ENCODE peak calls at places on chromosomes 2 and 18, in nine cellular contexts. H, A, E, J, D, I, X, C and K are unnamed samples.

GRCh38 chr2:20594957-20595356 is 55.9 kb downstream of the HS1BP3 start:
- DNase-seq in X (no peak), H (no peak), D (no peak), E (peak; percentile 40), C (no peak), A (no peak), J (no peak), I (no peak), K (no peak)

GRCh38 chr18:35515460-35516130 is 17.8 kb upstream of the INO80C start:
- DNase-seq in I (no peak), H (no peak), E (no peak), A (no peak), C (no peak), J (no peak), X (no peak), D (no peak), K (no peak)

GRCh38 chr2:28437918-28438317 is 45.3 kb downstream of the FOSL2 start:
- DNase-seq in I (no peak), X (no peak), D (no peak), J (no peak), E (no peak), H (no peak), A (no peak), C (no peak), K (no peak)

GRCh38 chr18:5546660-5547059 is 2.9 kb upstream of the EPB41L3 start:
- DNase-seq in D (peak; percentile 19), I (peak; percentile 84), A (peak; percentile 76), E (no peak), J (peak; percentile 72), X (no peak), C (peak; percentile 49), H (no peak), K (peak; percentile 58)

GRCh38 chr2:10300328-10300920 is 2.3 kb upstream of the HPCAL1 start:
- DNase-seq in E (no peak), C (no peak), H (no peak), J (no peak), D (no peak), I (no peak), X (no peak), A (no peak), K (no peak)

GRCh38 chr2:1268034-1268433 is 145.2 kb upstream of the TPO start:
- DNase-seq in J (no peak), X (no peak), A (no peak), E (no peak), I (no peak), C (no peak), D (no peak), H (no peak), K (no peak)

GRCh38 chr18:11859282-11859797 is 8.1 kb downstream of the CHMP1B start:
- DNase-seq in J (no peak), C (no peak), E (no peak), D (no peak), H (no peak), X (no peak), I (no peak), A (no peak), K (no peak)

GRCh38 chr2:217467331-217467730 is 535.5 kb downstream of the TNS1 start:
- DNase-seq in A (no peak), H (no peak), J (no peak), E (no peak), I (peak; percentile 7), C (peak; percentile 35), D (no peak), X (no peak), K (no peak)

GRCh38 chr2:200741468-200742202 is 70.1 kb upstream of the BZW1 start:
- DNase-seq in I (no peak), D (peak; percentile 66), A (no peak), E (peak; percentile 63), C (no peak), X (no peak), J (no peak), H (peak; percentile 66), K (no peak)

GRCh38 chr2:127592761-127593227 is 53.2 kb upstream of the GPR17 start:
- DNase-seq in H (no peak), J (no peak), D (no peak), X (no peak), E (peak; percentile 53), C (peak; percentile 11), A (no peak), I (no peak), K (no peak)

GRCh38 chr2:675982-676646 is 1.1 kb downstream of the TMEM18 start:
- DNase-seq in X (peak; percentile 19), D (peak; percentile 51), H (peak; percentile 46), C (peak; percentile 61), A (peak; percentile 88), I (peak; percentile 83), E (peak; percentile 68), J (peak; percentile 86), K (peak; percentile 88)

GRCh38 chr2:204971219-204971907 is 426.1 kb downstream of the PARD3B start:
- DNase-seq in C (no peak), H (no peak), D (no peak), A (no peak), X (no peak), E (no peak), J (no peak), I (no peak), K (no peak)

GRCh38 chr2:128427356-128427755 is 108.7 kb upstream of the HS6ST1 start:
- DNase-seq in A (no peak), C (no peak), I (no peak), H (no peak), E (peak; percentile 30), J (no peak), X (no peak), D (no peak), K (no peak)

GRCh38 chr18:5162111-5162510 is 34.9 kb downstream of the AKAIN1 start:
- DNase-seq in X (no peak), J (no peak), D (no peak), C (no peak), H (no peak), A (no peak), I (no peak), E (no peak), K (no peak)

GRCh38 chr2:9002637-9003365 is 683 bp downstream of the MBOAT2 start:
- DNase-seq in C (no peak), D (peak; percentile 31), A (no peak), I (peak; percentile 14), H (peak; percentile 23), E (peak; percentile 66), X (no peak), J (peak; percentile 37), K (no peak)

GRCh38 chr2:191003405-191004309 is 10.3 kb downstream of the STAT1 start:
- DNase-seq in H (no peak), J (no peak), C (no peak), X (no peak), D (no peak), I (no peak), E (no peak), A (no peak), K (no peak)

GRCh38 chr18:369224-370010 is 101.6 kb upstream of the THOC1 start:
- DNase-seq in J (no peak), H (no peak), X (no peak), A (no peak), I (no peak), E (no peak), C (no peak), D (no peak), K (no peak)

DNA sequence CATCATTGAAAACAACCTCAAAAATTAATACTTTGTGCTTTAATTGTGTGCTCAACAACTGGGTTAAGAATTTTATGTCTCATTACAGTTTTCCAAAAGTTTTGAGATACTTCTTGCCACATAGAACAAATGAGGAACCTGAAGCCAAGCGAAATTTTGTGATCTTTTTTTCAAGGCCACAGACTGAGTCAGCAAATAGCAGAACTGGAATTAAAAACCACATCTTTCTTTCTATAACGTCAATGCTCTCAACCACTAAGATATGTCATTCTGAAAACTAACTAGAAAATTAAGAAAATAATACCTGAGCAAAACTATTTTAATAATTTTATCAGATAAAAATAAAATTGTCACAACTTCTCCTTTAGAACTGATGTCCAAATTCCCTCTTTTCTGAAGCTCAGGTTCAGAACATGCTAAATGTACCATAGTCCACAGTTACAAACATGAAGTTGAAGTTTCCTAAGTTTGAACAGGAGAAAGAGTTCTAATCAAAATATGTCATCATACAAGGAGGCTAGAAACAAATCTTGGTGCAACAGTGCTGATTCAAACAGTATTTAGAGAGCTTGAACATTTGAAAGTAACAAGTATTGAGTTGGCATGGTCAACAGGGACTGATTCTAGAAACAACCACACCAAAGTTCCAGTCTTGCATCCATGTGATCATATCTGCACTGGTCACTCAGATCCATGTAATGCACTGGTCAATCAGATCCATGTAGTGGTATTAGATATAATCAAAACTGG is 27.6 kb upstream of the CALCRL start:
- DNase-seq in H (no peak), X (no peak), J (peak; percentile 36), E (no peak), D (no peak), I (no peak), C (no peak), A (no peak), K (no peak)
- H3K4me3 ChIP-seq in H (no peak overlapping the region), X (no peak overlapping the region), J (no peak overlapping the region), E (no peak overlapping the region), D (no peak overlapping the region), I (no peak overlapping the region), C (no peak overlapping the region), A (no peak overlapping the region), K (no peak overlapping the region)

DNA sequence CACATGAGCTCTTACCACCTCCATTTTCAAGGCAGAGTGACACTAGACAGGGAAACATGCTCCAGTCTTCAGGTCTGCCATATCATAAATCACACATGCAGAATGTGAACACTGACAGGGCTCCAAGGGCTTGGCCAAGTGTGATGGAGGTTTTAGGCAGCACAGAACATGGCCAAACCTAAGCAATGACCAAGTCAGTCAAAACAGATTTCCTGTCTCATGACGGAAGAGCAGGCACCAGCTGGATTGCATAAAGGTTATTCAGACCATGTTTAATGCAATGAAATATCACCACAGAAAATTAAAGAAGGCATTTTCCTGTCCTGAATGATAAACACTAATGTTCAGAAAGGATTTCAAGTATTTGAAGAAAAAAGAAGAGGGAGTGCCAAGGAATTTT is 72.5 kb downstream of the SUMO1 start:
- DNase-seq in D (no peak), E (no peak), A (no peak), H (no peak), C (no peak), X (no peak), I (no peak), J (no peak), K (no peak)
- TF ChIP-seq CTCF in D (no peak), E (no peak), A (no peak), H (no peak), C (no peak), X (no peak), I (no peak), J (no peak), K (no peak)

GRCh38 chr2:233460726-233461431 is 105.7 kb downstream of the USP40 start:
- DNase-seq in J (no peak), X (peak; percentile 77), H (peak; percentile 54), I (no peak), D (peak; percentile 51), A (no peak), C (no peak), E (no peak), K (no peak)
- H3K4me3 ChIP-seq in J (no peak overlapping the region), X (no peak overlapping the region), H (no peak overlapping the region), I (no peak overlapping the region), D (no peak overlapping the region), A (no peak overlapping the region), C (no peak overlapping the region), E (no peak overlapping the region), K (no peak overlapping the region)

DNA sequence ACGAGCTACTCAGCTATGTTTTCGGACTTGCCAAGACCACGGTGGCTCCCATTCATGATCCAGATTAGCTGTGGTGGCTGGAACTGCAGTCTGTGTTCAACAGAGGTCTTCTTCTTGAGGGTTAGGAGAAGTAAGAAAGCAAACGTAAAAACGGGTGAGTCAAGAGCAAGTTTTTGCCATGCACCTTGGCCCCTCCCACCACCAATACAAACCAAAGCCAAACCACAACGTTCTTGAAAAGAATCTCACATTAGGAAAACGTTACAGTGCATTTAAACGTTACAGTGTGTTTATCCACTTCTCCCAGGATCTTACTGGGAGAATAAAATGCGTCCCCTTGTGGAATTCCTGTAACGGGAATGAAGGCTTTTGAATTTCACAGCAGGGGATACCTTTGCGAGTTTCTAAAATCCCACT is 725 bp downstream of the FBXO48 start:
- DNase-seq in A (peak; percentile 61), D (peak; percentile 44), H (peak; percentile 41), E (no peak), I (peak; percentile 56), X (no peak), J (peak; percentile 84), C (no peak), K (peak; percentile 47)
- TF ChIP-seq CTCF in A (peak; percentile 30), D (no peak), H (no peak), E (peak; percentile 6), I (peak; percentile 11), X (no peak), J (peak; percentile 24), C (peak; percentile 20), K (peak; percentile 15)